ENCODE peak calls at places on chromosomes 11 and 22, in four cellular contexts. O is neural progenitor cell, U is GM12891, Y is MCF 10A. K is an unnamed sample.

GRCh38 chr11:84795698-84796097 is 831.4 kb downstream of the DLG2 start:
- DNase-seq in U (no peak), Y (no peak), O (no peak), K (no peak)

GRCh38 chr11:68370211-68371111 is 58.1 kb downstream of the LRP5 start:
- DNase-seq in U (peak), Y (no peak), O (no peak), K (no peak)

GRCh38 chr22:47608421-47608820 is 846.0 kb downstream of the TBC1D22A start:
- DNase-seq in Y (no peak), O (no peak), U (no peak), K (no peak)

GRCh38 chr11:120432056-120433018 is 79.2 kb upstream of the GRIK4 start:
- DNase-seq in O (no peak), Y (peak), U (no peak), K (no peak)

GRCh38 chr11:66969584-66970205 is 5.4 kb upstream of the C11orf86 start:
- DNase-seq in U (no peak), O (no peak), Y (peak), K (no peak)

GRCh38 chr11:87878373-87878779 is 296.9 kb downstream of the RAB38 start:
- DNase-seq in U (no peak), O (peak), Y (peak), K (no peak)

GRCh38 chr11:112455791-112456190 is 195.1 kb upstream of the PLET1 start:
- DNase-seq in Y (peak), O (no peak), U (no peak), K (no peak)

GRCh38 chr22:23752090-23752691 is 1.3 kb upstream of the ZNF70 start:
- DNase-seq in U (no peak), Y (no peak), O (no peak), K (peak)

GRCh38 chr11:124429599-124429998 is 4.9 kb upstream of the OR8B4 start:
- DNase-seq in Y (no peak), O (no peak), U (no peak), K (no peak)

GRCh38 chr11:58916637-58917036 is 22.7 kb upstream of the GLYATL1 start:
- DNase-seq in Y (no peak), U (no peak), O (no peak), K (no peak)

GRCh38 chr11:1879941-1880720 is 11.6 kb downstream of the PRR33 start:
- DNase-seq in Y (no peak), U (peak), O (no peak), K (peak)

GRCh38 chr11:202490-202889 is 4.7 kb downstream of the BET1L start:
- DNase-seq in Y (no peak), U (no peak), O (no peak), K (no peak)

GRCh38 chr22:46537221-46537945 is at the start of gene CELSR1:
- DNase-seq in Y (peak), U (peak), O (peak), K (peak)